ENCODE peak calls at places on chromosome 1, in ten cellular contexts. One of them, this sample, is unnamed. For H3K27me3 and H3K36me3, the result is how much of the 10 kb centered on the place peaks cover.

GRCh38 chr1:170663011-170663410 is 920 bp upstream of the PRRX1 start:
- DNase-seq in sigmoid colon: no peak
- DNase-seq in keratinocyte: no peak
- DNase-seq in PC-3: no peak
- DNase-seq in endothelial cell of umbilical vein: no peak
- DNase-seq in aorta: no peak
- DNase-seq in effector memory CD4-positive, alpha-beta T cell: no peak
- DNase-seq in thyroid gland: no peak
- DNase-seq in right atrium auricular region: no peak
- DNase-seq in mesendoderm: peak
- DNase-seq in this sample: peak

GRCh38 chr1:212596798-212597197 is 11.8 kb upstream of the ATF3 start:
- DNase-seq in sigmoid colon: no peak
- DNase-seq in keratinocyte: no peak
- DNase-seq in PC-3: no peak
- DNase-seq in endothelial cell of umbilical vein: no peak
- DNase-seq in aorta: no peak
- DNase-seq in effector memory CD4-positive, alpha-beta T cell: no peak
- DNase-seq in thyroid gland: no peak
- DNase-seq in right atrium auricular region: no peak
- DNase-seq in mesendoderm: no peak
- DNase-seq in this sample: no peak

GRCh38 chr1:112465122-112465521 is 43.6 kb upstream of the WNT2B start:
- DNase-seq in sigmoid colon: no peak
- DNase-seq in keratinocyte: no peak
- DNase-seq in PC-3: no peak
- DNase-seq in endothelial cell of umbilical vein: peak
- DNase-seq in aorta: peak
- DNase-seq in effector memory CD4-positive, alpha-beta T cell: no peak
- DNase-seq in thyroid gland: no peak
- DNase-seq in right atrium auricular region: no peak
- DNase-seq in mesendoderm: no peak
- DNase-seq in this sample: no peak

GRCh38 chr1:111406325-111406768 is 21.2 kb downstream of the OVGP1 start:
- DNase-seq in sigmoid colon: no peak
- DNase-seq in keratinocyte: no peak
- DNase-seq in PC-3: peak
- DNase-seq in endothelial cell of umbilical vein: peak
- DNase-seq in aorta: no peak
- DNase-seq in effector memory CD4-positive, alpha-beta T cell: peak
- DNase-seq in thyroid gland: peak
- DNase-seq in right atrium auricular region: no peak
- DNase-seq in mesendoderm: peak
- DNase-seq in this sample: peak

GRCh38 chr1:82991569-82991968 is 1007.4 kb downstream of the TTLL7 start:
- DNase-seq in sigmoid colon: no peak
- DNase-seq in keratinocyte: no peak
- DNase-seq in PC-3: no peak
- DNase-seq in endothelial cell of umbilical vein: no peak
- DNase-seq in aorta: no peak
- DNase-seq in effector memory CD4-positive, alpha-beta T cell: no peak
- DNase-seq in thyroid gland: no peak
- DNase-seq in right atrium auricular region: no peak
- DNase-seq in mesendoderm: no peak
- DNase-seq in this sample: no peak

GRCh38 chr1:29122987-29123870 is 474 bp downstream of the TMEM200B start:
- DNase-seq in sigmoid colon: peak
- DNase-seq in keratinocyte: no peak
- DNase-seq in PC-3: no peak
- DNase-seq in endothelial cell of umbilical vein: no peak
- DNase-seq in aorta: peak
- DNase-seq in effector memory CD4-positive, alpha-beta T cell: no peak
- DNase-seq in thyroid gland: peak
- DNase-seq in right atrium auricular region: no peak
- DNase-seq in mesendoderm: peak
- DNase-seq in this sample: peak

GRCh38 chr1:212353181-212353580 is 61.5 kb downstream of the PACC1 start:
- DNase-seq in sigmoid colon: no peak
- DNase-seq in keratinocyte: no peak
- DNase-seq in PC-3: no peak
- DNase-seq in endothelial cell of umbilical vein: no peak
- DNase-seq in aorta: no peak
- DNase-seq in effector memory CD4-positive, alpha-beta T cell: no peak
- DNase-seq in thyroid gland: no peak
- DNase-seq in right atrium auricular region: no peak
- DNase-seq in mesendoderm: peak
- DNase-seq in this sample: no peak

GRCh38 chr1:60170709-60171108 is 97.1 kb upstream of the C1orf87 start:
- DNase-seq in sigmoid colon: no peak
- DNase-seq in keratinocyte: no peak
- DNase-seq in PC-3: no peak
- DNase-seq in endothelial cell of umbilical vein: no peak
- DNase-seq in aorta: no peak
- DNase-seq in effector memory CD4-positive, alpha-beta T cell: no peak
- DNase-seq in thyroid gland: no peak
- DNase-seq in right atrium auricular region: no peak
- DNase-seq in mesendoderm: no peak
- DNase-seq in this sample: no peak

GRCh38 chr1:57712846-57713245 is 289.0 kb upstream of the DAB1 start:
- DNase-seq in sigmoid colon: no peak
- DNase-seq in keratinocyte: no peak
- DNase-seq in PC-3: no peak
- DNase-seq in endothelial cell of umbilical vein: no peak
- DNase-seq in aorta: no peak
- DNase-seq in effector memory CD4-positive, alpha-beta T cell: no peak
- DNase-seq in thyroid gland: no peak
- DNase-seq in right atrium auricular region: no peak
- DNase-seq in mesendoderm: no peak
- DNase-seq in this sample: no peak

GRCh38 chr1:66981679-66982078 is 56.9 kb downstream of the MIER1 start:
- DNase-seq in sigmoid colon: peak
- DNase-seq in keratinocyte: no peak
- DNase-seq in PC-3: no peak
- DNase-seq in endothelial cell of umbilical vein: no peak
- DNase-seq in aorta: no peak
- DNase-seq in effector memory CD4-positive, alpha-beta T cell: peak
- DNase-seq in thyroid gland: peak
- DNase-seq in right atrium auricular region: no peak
- DNase-seq in mesendoderm: no peak
- DNase-seq in this sample: no peak

GRCh38 chr1:55103891-55104290 is 64.5 kb downstream of the PCSK9 start:
- DNase-seq in sigmoid colon: no peak
- DNase-seq in keratinocyte: no peak
- DNase-seq in PC-3: no peak
- DNase-seq in endothelial cell of umbilical vein: no peak
- DNase-seq in aorta: no peak
- DNase-seq in effector memory CD4-positive, alpha-beta T cell: no peak
- DNase-seq in thyroid gland: no peak
- DNase-seq in right atrium auricular region: no peak
- DNase-seq in mesendoderm: no peak
- DNase-seq in this sample: no peak

GRCh38 chr1:35539073-35539823 is 18.0 kb downstream of the KIAA0319L start:
- DNase-seq in sigmoid colon: no peak
- DNase-seq in keratinocyte: no peak
- DNase-seq in PC-3: no peak
- DNase-seq in endothelial cell of umbilical vein: no peak
- DNase-seq in aorta: no peak
- DNase-seq in effector memory CD4-positive, alpha-beta T cell: no peak
- DNase-seq in thyroid gland: peak
- DNase-seq in right atrium auricular region: no peak
- DNase-seq in mesendoderm: no peak
- DNase-seq in this sample: no peak

GRCh38 chr1:225780609-225781008 is 3.0 kb downstream of the SRP9 start:
- DNase-seq in sigmoid colon: no peak
- DNase-seq in keratinocyte: no peak
- DNase-seq in PC-3: no peak
- DNase-seq in endothelial cell of umbilical vein: no peak
- DNase-seq in aorta: no peak
- DNase-seq in effector memory CD4-positive, alpha-beta T cell: no peak
- DNase-seq in thyroid gland: no peak
- DNase-seq in right atrium auricular region: no peak
- DNase-seq in mesendoderm: no peak
- DNase-seq in this sample: no peak

GRCh38 chr1:113096493-113096892 is 23.5 kb downstream of the LRIG2 start:
- DNase-seq in sigmoid colon: no peak
- DNase-seq in keratinocyte: no peak
- DNase-seq in PC-3: no peak
- DNase-seq in endothelial cell of umbilical vein: no peak
- DNase-seq in aorta: no peak
- DNase-seq in effector memory CD4-positive, alpha-beta T cell: no peak
- DNase-seq in thyroid gland: no peak
- DNase-seq in right atrium auricular region: no peak
- DNase-seq in mesendoderm: no peak
- DNase-seq in this sample: no peak

GRCh38 chr1:164602142-164602429 is 43.1 kb downstream of the PBX1 start:
- DNase-seq in sigmoid colon: no peak
- DNase-seq in keratinocyte: no peak
- DNase-seq in PC-3: peak
- DNase-seq in endothelial cell of umbilical vein: no peak
- DNase-seq in aorta: no peak
- DNase-seq in effector memory CD4-positive, alpha-beta T cell: no peak
- DNase-seq in thyroid gland: peak
- DNase-seq in right atrium auricular region: no peak
- DNase-seq in mesendoderm: peak
- DNase-seq in this sample: peak

GRCh38 chr1:230393722-230394121 is 32.4 kb downstream of the PGBD5 start:
- DNase-seq in sigmoid colon: no peak
- DNase-seq in keratinocyte: no peak
- DNase-seq in PC-3: no peak
- DNase-seq in endothelial cell of umbilical vein: no peak
- DNase-seq in aorta: no peak
- DNase-seq in effector memory CD4-positive, alpha-beta T cell: no peak
- DNase-seq in thyroid gland: no peak
- DNase-seq in right atrium auricular region: no peak
- DNase-seq in mesendoderm: no peak
- DNase-seq in this sample: no peak

GRCh38 chr1:150696151-150696550 is 803 bp downstream of the GOLPH3L start:
- DNase-seq in sigmoid colon: no peak
- DNase-seq in keratinocyte: no peak
- DNase-seq in PC-3: peak
- DNase-seq in endothelial cell of umbilical vein: peak
- DNase-seq in aorta: no peak
- DNase-seq in effector memory CD4-positive, alpha-beta T cell: no peak
- DNase-seq in thyroid gland: no peak
- DNase-seq in right atrium auricular region: no peak
- DNase-seq in mesendoderm: peak
- DNase-seq in this sample: no peak

GRCh38 chr1:104132386-104132973 is 382.8 kb downstream of the AMY1C start:
- DNase-seq in sigmoid colon: no peak
- DNase-seq in keratinocyte: no peak
- DNase-seq in PC-3: peak
- DNase-seq in endothelial cell of umbilical vein: no peak
- DNase-seq in aorta: no peak
- DNase-seq in effector memory CD4-positive, alpha-beta T cell: no peak
- DNase-seq in thyroid gland: no peak
- DNase-seq in right atrium auricular region: no peak
- DNase-seq in mesendoderm: peak
- DNase-seq in this sample: peak

GRCh38 chr1:115670476-115671175 is 28.9 kb downstream of the VANGL1 start:
- DNase-seq in sigmoid colon: no peak
- DNase-seq in keratinocyte: no peak
- DNase-seq in PC-3: peak
- DNase-seq in endothelial cell of umbilical vein: peak
- DNase-seq in aorta: no peak
- DNase-seq in effector memory CD4-positive, alpha-beta T cell: no peak
- DNase-seq in thyroid gland: peak
- DNase-seq in right atrium auricular region: no peak
- DNase-seq in mesendoderm: no peak
- DNase-seq in this sample: no peak

GRCh38 chr1:157994704-157995540 is 1.5 kb downstream of the KIRREL1 start:
- DNase-seq in sigmoid colon: peak
- DNase-seq in keratinocyte: no peak
- DNase-seq in PC-3: peak
- DNase-seq in endothelial cell of umbilical vein: peak
- DNase-seq in aorta: peak
- DNase-seq in effector memory CD4-positive, alpha-beta T cell: no peak
- DNase-seq in thyroid gland: peak
- DNase-seq in right atrium auricular region: no peak
- DNase-seq in mesendoderm: no peak
- DNase-seq in this sample: peak
- H3K4me3 ChIP-seq in sigmoid colon: peak
- H3K4me3 ChIP-seq in keratinocyte: peak
- H3K4me3 ChIP-seq in PC-3: peak
- H3K4me3 ChIP-seq in endothelial cell of umbilical vein: peak
- H3K4me3 ChIP-seq in aorta: peak
- H3K4me3 ChIP-seq in effector memory CD4-positive, alpha-beta T cell: no peak
- H3K4me3 ChIP-seq in thyroid gland: no peak
- H3K4me3 ChIP-seq in right atrium auricular region: peak
- H3K4me3 ChIP-seq in mesendoderm: peak
- H3K4me3 ChIP-seq in this sample: peak

DNA sequence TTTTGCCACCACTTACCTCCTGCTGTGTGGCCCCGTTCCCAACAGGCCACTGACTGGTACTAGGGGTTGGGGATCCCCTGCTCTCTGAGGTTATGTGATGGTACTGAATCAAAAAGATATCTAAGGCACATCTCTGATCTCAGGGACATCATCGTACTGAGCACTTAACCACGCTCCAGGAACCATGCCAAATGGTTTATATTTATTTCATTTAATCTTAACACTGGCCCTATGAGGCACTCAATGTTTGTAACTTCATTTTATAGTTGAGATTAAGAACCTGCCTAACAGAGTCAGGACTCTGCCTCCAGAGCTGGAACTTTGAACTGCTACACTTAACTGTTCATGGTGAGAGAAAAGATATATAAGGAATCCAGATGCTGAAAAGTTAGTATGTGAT is 98.0 kb upstream of the HP1BP3 start:
- DNase-seq in sigmoid colon: no peak
- DNase-seq in keratinocyte: no peak
- DNase-seq in PC-3: peak
- DNase-seq in endothelial cell of umbilical vein: no peak
- DNase-seq in aorta: no peak
- DNase-seq in effector memory CD4-positive, alpha-beta T cell: no peak
- DNase-seq in thyroid gland: no peak
- DNase-seq in right atrium auricular region: no peak
- DNase-seq in mesendoderm: no peak
- DNase-seq in this sample: peak
- H3K27me3 ChIP-seq in sigmoid colon: under half
- H3K27me3 ChIP-seq in keratinocyte: under half
- H3K27me3 ChIP-seq in PC-3: under half
- H3K27me3 ChIP-seq in endothelial cell of umbilical vein: under half
- H3K27me3 ChIP-seq in aorta: under half
- H3K27me3 ChIP-seq in effector memory CD4-positive, alpha-beta T cell: under half
- H3K27me3 ChIP-seq in thyroid gland: under half
- H3K27me3 ChIP-seq in right atrium auricular region: under half
- H3K27me3 ChIP-seq in mesendoderm: under half
- H3K27me3 ChIP-seq in this sample: under half

GRCh38 chr1:163172596-163172995 is 30.1 kb downstream of the RGS5 start:
- DNase-seq in sigmoid colon: no peak
- DNase-seq in keratinocyte: no peak
- DNase-seq in PC-3: no peak
- DNase-seq in endothelial cell of umbilical vein: no peak
- DNase-seq in aorta: no peak
- DNase-seq in effector memory CD4-positive, alpha-beta T cell: no peak
- DNase-seq in thyroid gland: no peak
- DNase-seq in right atrium auricular region: no peak
- DNase-seq in mesendoderm: no peak
- DNase-seq in this sample: no peak
- H3K36me3 ChIP-seq in sigmoid colon: under half
- H3K36me3 ChIP-seq in keratinocyte: under half
- H3K36me3 ChIP-seq in PC-3: under half
- H3K36me3 ChIP-seq in endothelial cell of umbilical vein: under half
- H3K36me3 ChIP-seq in aorta: under half
- H3K36me3 ChIP-seq in effector memory CD4-positive, alpha-beta T cell: under half
- H3K36me3 ChIP-seq in thyroid gland: under half
- H3K36me3 ChIP-seq in right atrium auricular region: under half
- H3K36me3 ChIP-seq in mesendoderm: under half
- H3K36me3 ChIP-seq in this sample: under half

GRCh38 chr1:41018039-41018438 is 3.5 kb downstream of the SLFNL1 start:
- DNase-seq in sigmoid colon: no peak
- DNase-seq in keratinocyte: no peak
- DNase-seq in PC-3: no peak
- DNase-seq in endothelial cell of umbilical vein: no peak
- DNase-seq in aorta: no peak
- DNase-seq in effector memory CD4-positive, alpha-beta T cell: no peak
- DNase-seq in thyroid gland: no peak
- DNase-seq in right atrium auricular region: no peak
- DNase-seq in mesendoderm: no peak
- DNase-seq in this sample: no peak
- H3K4me3 ChIP-seq in sigmoid colon: no peak
- H3K4me3 ChIP-seq in keratinocyte: no peak
- H3K4me3 ChIP-seq in PC-3: no peak
- H3K4me3 ChIP-seq in endothelial cell of umbilical vein: no peak
- H3K4me3 ChIP-seq in aorta: no peak
- H3K4me3 ChIP-seq in effector memory CD4-positive, alpha-beta T cell: no peak
- H3K4me3 ChIP-seq in thyroid gland: no peak
- H3K4me3 ChIP-seq in right atrium auricular region: no peak
- H3K4me3 ChIP-seq in mesendoderm: no peak
- H3K4me3 ChIP-seq in this sample: no peak

This sample was measured in H7.